ENCODE peak calls at places on chromosome 2, in seven cellular contexts. S is stomach, M is Peyer's patch, H is keratinocyte, W is fibroblast of lung, D is mucosa of descending colon, C is neural progenitor cell. J is an unnamed sample.

GRCh38 chr2:45849491-45850283 is 198.2 kb downstream of the PRKCE start:
- DNase-seq in C (no peak), H (peak; percentile 68), D (no peak), S (no peak), W (peak; percentile 65), M (no peak), J (no peak)

GRCh38 chr2:88755836-88756235 is 64.4 kb downstream of the RPIA start:
- DNase-seq in D (no peak), C (no peak), W (no peak), S (no peak), H (no peak), M (no peak), J (no peak)

GRCh38 chr2:209097168-209097567 is 326.7 kb upstream of the MAP2 start:
- DNase-seq in D (no peak), H (no peak), C (no peak), S (no peak), M (no peak), W (no peak), J (no peak)

GRCh38 chr2:44549856-44550255 is 188.1 kb downstream of the CAMKMT start:
- DNase-seq in W (no peak), M (no peak), H (no peak), D (no peak), C (no peak), S (no peak), J (no peak)

GRCh38 chr2:75241696-75242095 is 42.4 kb upstream of the TACR1 start:
- DNase-seq in C (no peak), W (peak; percentile 37), H (no peak), M (no peak), S (no peak), D (no peak), J (no peak)

GRCh38 chr2:188032306-188032705 is 259.4 kb upstream of the GULP1 start:
- DNase-seq in W (no peak), H (no peak), S (no peak), D (no peak), M (no peak), C (no peak), J (peak; percentile 68)

GRCh38 chr2:137910641-137911040 is 53.6 kb upstream of the HNMT start:
- DNase-seq in D (no peak), H (no peak), C (peak; percentile 11), W (peak; percentile 44), S (no peak), M (no peak), J (no peak)

GRCh38 chr2:231138699-231139098 is 13.9 kb upstream of the HTR2B start:
- DNase-seq in D (no peak), S (no peak), M (no peak), W (peak; percentile 86), H (no peak), C (no peak), J (no peak)

GRCh38 chr2:167383610-167384194 is 495.4 kb downstream of the XIRP2 start:
- DNase-seq in D (no peak), S (no peak), M (no peak), C (no peak), H (no peak), W (no peak), J (no peak)

GRCh38 chr2:110107092-110108079 is 8.2 kb downstream of the MALL start:
- DNase-seq in D (peak; percentile 50), C (no peak), M (no peak), W (peak; percentile 17), H (no peak), S (no peak), J (no peak)

GRCh38 chr2:110105608-110106467 is 9.8 kb downstream of the MALL start:
- DNase-seq in S (no peak), C (no peak), D (peak; percentile 83), M (no peak), W (peak; percentile 58), H (no peak), J (no peak)

GRCh38 chr2:110105183-110105582 is 10.4 kb downstream of the MALL start:
- DNase-seq in W (no peak), S (no peak), M (no peak), D (no peak), H (no peak), C (no peak), J (no peak)

GRCh38 chr2:110104025-110104771 is 11.4 kb downstream of the MALL start:
- DNase-seq in H (no peak), M (no peak), S (no peak), C (no peak), D (no peak), W (no peak), J (no peak)

DNA sequence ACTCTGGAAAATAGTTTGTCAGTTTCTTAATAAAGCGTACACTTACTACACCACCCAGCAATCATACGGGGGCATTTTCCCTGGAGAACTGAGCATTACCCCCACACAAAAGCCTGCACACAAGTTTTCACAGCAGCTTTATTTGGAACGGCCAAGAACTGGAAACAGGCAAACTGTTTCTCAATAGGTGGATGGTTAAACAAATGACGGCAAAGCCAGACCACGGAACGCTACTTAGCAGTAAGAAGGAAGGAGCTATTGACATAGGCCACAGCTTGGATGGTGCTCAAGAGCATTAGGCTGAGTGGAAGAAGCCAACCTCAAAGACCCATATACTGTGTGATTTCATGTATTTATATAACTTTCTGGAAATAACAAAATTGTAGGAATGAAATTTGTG is 9.0 kb downstream of the MALL start:
- DNase-seq in M (no peak), H (no peak), W (peak; percentile 97), S (peak; percentile 57), D (no peak), C (no peak), J (no peak)
- H3K4me1 ChIP-seq in M (peaks cover 14% of the 10 kb centered on the region), H (peaks cover 66% of the 10 kb centered on the region), W (peaks cover 31% of the 10 kb centered on the region), S (peaks cover 5% of the 10 kb centered on the region), D (peaks cover 32% of the 10 kb centered on the region), C (no peaks in the 10 kb centered on the region), J (no peaks in the 10 kb centered on the region)

DNA sequence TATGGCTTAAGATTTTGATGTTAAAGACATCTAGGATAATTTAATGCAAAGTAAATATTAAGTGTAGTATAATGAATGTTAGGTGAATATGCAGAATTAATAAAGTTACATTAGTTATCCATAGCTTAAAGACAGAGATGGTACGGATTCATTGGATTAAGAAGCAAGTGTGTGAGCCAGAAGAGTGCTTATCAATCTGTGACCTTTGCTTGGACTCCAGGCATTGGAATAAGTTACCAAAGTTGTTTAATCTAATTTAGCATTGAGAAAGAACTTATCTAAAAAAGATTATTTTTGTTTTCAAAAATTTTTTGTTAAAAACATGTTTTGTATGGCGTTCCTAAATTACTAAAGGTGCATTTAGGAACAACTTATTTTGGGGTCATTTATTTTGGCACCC is 23.8 kb downstream of the NCOA1 start:
- DNase-seq in W (no peak), D (no peak), C (no peak), H (no peak), S (no peak), M (no peak), J (no peak)
- H3K4me1 ChIP-seq in W (peaks cover 2% of the 10 kb centered on the region), D (no peaks in the 10 kb centered on the region), C (peaks cover 6% of the 10 kb centered on the region), H (peaks cover 4% of the 10 kb centered on the region), S (peaks cover 57% of the 10 kb centered on the region), M (no peaks in the 10 kb centered on the region), J (no peaks in the 10 kb centered on the region)

DNA sequence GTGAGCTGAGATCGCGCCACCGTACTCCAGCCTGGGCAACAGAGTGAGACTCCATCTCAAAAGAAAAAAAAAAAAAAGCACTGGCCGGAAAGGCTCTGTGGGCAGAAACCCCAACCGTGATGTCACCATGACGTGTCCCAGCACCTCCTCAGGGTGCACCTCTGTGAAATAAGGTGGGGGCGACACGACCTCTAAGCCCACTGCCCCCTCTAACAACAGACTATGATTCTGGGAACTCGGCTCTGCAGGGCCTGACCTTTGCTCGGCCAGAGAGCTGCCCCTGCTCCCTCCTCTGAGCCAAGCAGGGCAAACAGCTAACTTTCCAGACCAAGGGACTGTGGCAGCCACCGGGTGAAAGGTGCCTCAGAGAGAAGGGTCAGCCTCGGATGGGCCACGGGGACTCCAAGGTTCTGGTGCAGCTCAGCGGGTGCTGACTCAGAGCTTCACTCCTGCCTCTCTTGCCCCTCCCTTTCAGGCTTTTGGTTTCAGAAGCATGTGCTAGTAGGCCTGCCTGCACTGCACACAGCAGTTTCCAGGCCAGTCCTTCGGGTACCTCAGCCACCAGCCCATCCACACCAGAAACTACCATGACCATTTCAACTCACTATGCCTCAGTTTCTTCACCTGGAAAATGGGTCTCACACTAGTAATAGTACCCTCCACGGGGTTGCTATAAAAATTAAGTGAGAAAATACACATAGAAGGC is 8.0 kb downstream of the TMBIM1 start:
- DNase-seq in M (peak; percentile 53), W (peak; percentile 82), S (peak; percentile 71), C (no peak), D (peak; percentile 65), H (no peak), J (no peak)
- H3K4me1 ChIP-seq in M (peaks cover 10% of the 10 kb centered on the region), W (peaks cover 48% of the 10 kb centered on the region), S (peaks cover 94% of the 10 kb centered on the region), C (peaks cover 7% of the 10 kb centered on the region), D (peaks cover 53% of the 10 kb centered on the region), H (peaks cover 66% of the 10 kb centered on the region), J (peaks cover 3% of the 10 kb centered on the region)

GRCh38 chr2:120777170-120777751 is 41.6 kb downstream of the GLI2 start:
- DNase-seq in D (no peak), S (no peak), H (no peak), W (peak; percentile 9), C (no peak), M (no peak), J (no peak)

GRCh38 chr2:120777787-120778186 is 42.1 kb downstream of the GLI2 start:
- DNase-seq in D (no peak), H (no peak), M (no peak), C (no peak), W (no peak), S (no peak), J (no peak)

GRCh38 chr2:120776649-120777048 is 41.0 kb downstream of the GLI2 start:
- DNase-seq in D (no peak), S (no peak), H (no peak), M (no peak), W (no peak), C (no peak), J (no peak)

GRCh38 chr2:120779781-120780283 is 44.2 kb downstream of the GLI2 start:
- DNase-seq in C (peak; percentile 38), H (no peak), D (no peak), S (no peak), W (peak; percentile 50), M (no peak), J (no peak)

DNA sequence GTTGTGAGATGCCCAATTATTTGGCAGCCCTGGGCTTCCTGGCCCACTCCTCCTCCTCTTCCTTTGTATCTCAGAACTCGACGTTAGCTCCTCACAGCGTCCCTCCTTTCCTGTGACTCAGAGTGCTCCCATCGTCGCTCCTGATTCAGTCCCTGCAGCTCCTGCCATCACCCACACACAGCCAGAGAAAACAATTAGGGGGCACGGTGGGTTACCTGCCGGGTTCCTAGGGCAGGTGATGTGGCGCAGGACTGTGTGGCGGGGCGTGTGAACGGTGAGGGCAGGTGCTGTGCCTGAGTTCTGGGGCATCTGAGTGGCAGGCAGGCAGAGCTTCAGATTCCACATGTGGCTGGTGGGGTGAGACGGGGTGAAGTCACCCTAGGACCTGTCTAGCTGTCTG is 42.6 kb downstream of the GLI2 start:
- DNase-seq in D (no peak), S (no peak), H (no peak), M (no peak), W (peak; percentile 20), C (no peak), J (no peak)
- H3K4me1 ChIP-seq in D (no peaks in the 10 kb centered on the region), S (peaks cover 12% of the 10 kb centered on the region), H (peaks cover 19% of the 10 kb centered on the region), M (no peaks in the 10 kb centered on the region), W (peaks cover 11% of the 10 kb centered on the region), C (peaks cover 23% of the 10 kb centered on the region), J (peaks cover 19% of the 10 kb centered on the region)